ENCODE peak calls at places on chromosomes 13 and 19, in seven cellular contexts. S is psoas muscle; V is mammary epithelial cell; D is CD8-positive, alpha-beta memory T cell; H is tibial nerve; R is aorta; M is pancreas. T is an unnamed sample. For H3K27me3, the result is how much of the 10 kb centered on the place peaks cover.

GRCh38 chr19:35468637-35469036 is 20.6 kb downstream of the FFAR2 start:
- DNase-seq in S (no peak), V (peak), D (peak), H (no peak), R (no peak), M (peak), T (peak)

GRCh38 chr13:33224686-33225085 is 60.9 kb downstream of the STARD13 start:
- DNase-seq in S (no peak), V (no peak), D (no peak), H (no peak), R (no peak), M (no peak), T (no peak)

GRCh38 chr13:95535243-95535642 is 17.3 kb upstream of the CLDN10 start:
- DNase-seq in S (no peak), V (peak), D (no peak), H (no peak), R (no peak), M (peak), T (peak)

GRCh38 chr13:110294146-110294545 is 12.8 kb downstream of the COL4A1 start:
- DNase-seq in S (no peak), V (no peak), D (no peak), H (no peak), R (no peak), M (no peak), T (no peak)

GRCh38 chr19:15213715-15214381 is 13.1 kb upstream of the NOTCH3 start:
- DNase-seq in S (peak), V (no peak), D (no peak), H (no peak), R (peak), M (no peak), T (peak)

GRCh38 chr19:11096210-11096841 is 7.1 kb downstream of the LDLR start:
- DNase-seq in S (peak), V (peak), D (no peak), H (no peak), R (no peak), M (no peak), T (peak)

GRCh38 chr13:28636677-28637317 is 22.1 kb upstream of the POMP start:
- DNase-seq in S (no peak), V (peak), D (no peak), H (no peak), R (no peak), M (peak), T (peak)

GRCh38 chr13:33676700-33677048 is 141.3 kb upstream of the RFC3 start:
- DNase-seq in S (peak), V (peak), D (no peak), H (no peak), R (no peak), M (peak), T (peak)

GRCh38 chr19:33376931-33377557 is 3.5 kb downstream of the CEBPG start:
- DNase-seq in S (no peak), V (peak), D (no peak), H (no peak), R (no peak), M (no peak), T (no peak)

GRCh38 chr19:9132422-9132821 is 5.7 kb upstream of the OR7G3 start:
- DNase-seq in S (no peak), V (no peak), D (no peak), H (no peak), R (no peak), M (no peak), T (no peak)

GRCh38 chr13:32248789-32249188 is 66.4 kb downstream of the ZAR1L start:
- DNase-seq in S (no peak), V (no peak), D (no peak), H (no peak), R (no peak), M (no peak), T (no peak)

GRCh38 chr19:55082023-55082851 is 6.6 kb downstream of the EPS8L1 start:
- DNase-seq in S (no peak), V (no peak), D (peak), H (no peak), R (no peak), M (peak), T (peak)

GRCh38 chr13:51806571-51806970 is 2.6 kb upstream of the DHRS12 start:
- DNase-seq in S (no peak), V (no peak), D (no peak), H (no peak), R (no peak), M (peak), T (peak)

GRCh38 chr19:53015730-53016129 is 2.0 kb downstream of the ERVV-1 start:
- DNase-seq in S (no peak), V (no peak), D (no peak), H (no peak), R (no peak), M (no peak), T (no peak)

GRCh38 chr19:46299695-46300094 is 2.9 kb downstream of the HIF3A start:
- DNase-seq in S (no peak), V (no peak), D (no peak), H (no peak), R (no peak), M (no peak), T (no peak)

GRCh38 chr19:2711175-2711936 is 8.9 kb upstream of the GNG7 start:
- DNase-seq in S (no peak), V (no peak), D (peak), H (no peak), R (no peak), M (no peak), T (no peak)

GRCh38 chr13:112012004-112012704 is 54.8 kb upstream of the SOX1 start:
- DNase-seq in S (no peak), V (no peak), D (no peak), H (no peak), R (peak), M (no peak), T (no peak)

GRCh38 chr13:103097366-103097928 is 31.2 kb upstream of the SLC10A2 start:
- DNase-seq in S (no peak), V (no peak), D (no peak), H (no peak), R (no peak), M (no peak), T (no peak)

GRCh38 chr13:32581177-32581786 is 5.0 kb upstream of the PDS5B start:
- DNase-seq in S (no peak), V (no peak), D (no peak), H (no peak), R (no peak), M (no peak), T (no peak)

GRCh38 chr13:112103971-112104872 is 37.3 kb downstream of the SOX1 start:
- DNase-seq in S (no peak), V (no peak), D (no peak), H (no peak), R (peak), M (no peak), T (no peak)

GRCh38 chr13:79435549-79435948 is 29.5 kb upstream of the RBM26 start:
- DNase-seq in S (no peak), V (peak), D (no peak), H (no peak), R (no peak), M (no peak), T (no peak)

GRCh38 chr13:30900952-30901749 is 4.9 kb upstream of the MEDAG start:
- DNase-seq in S (no peak), V (no peak), D (no peak), H (no peak), R (no peak), M (no peak), T (no peak)

GRCh38 chr19:10503002-10503789 is at the start of gene KEAP1:
- DNase-seq in S (no peak), V (no peak), D (no peak), H (no peak), R (peak), M (no peak), T (peak)

GRCh38 chr19:40365613-40366401 is 17.3 kb downstream of the PLD3 start:
- DNase-seq in S (peak), V (no peak), D (no peak), H (peak), R (peak), M (peak), T (no peak)

GRCh38 chr13:35716186-35716585 is 239.7 kb upstream of the MAB21L1 start:
- DNase-seq in S (no peak), V (no peak), D (no peak), H (no peak), R (no peak), M (no peak), T (no peak)

GRCh38 chr19:14383898-14384669 is 2.8 kb downstream of the ADGRE5 start:
- DNase-seq in S (no peak), V (peak), D (peak), H (no peak), R (no peak), M (no peak), T (peak)

GRCh38 chr13:48478401-48478800 is 54.5 kb downstream of the RCBTB2 start:
- DNase-seq in S (no peak), V (no peak), D (no peak), H (no peak), R (no peak), M (no peak), T (no peak)

GRCh38 chr13:74274946-74275345 is 140.7 kb upstream of the KLF12 start:
- DNase-seq in S (no peak), V (no peak), D (no peak), H (no peak), R (no peak), M (no peak), T (no peak)

GRCh38 chr13:33678906-33679657 is 138.9 kb upstream of the RFC3 start:
- DNase-seq in S (peak), V (peak), D (peak), H (peak), R (no peak), M (peak), T (peak)

GRCh38 chr13:111508902-111509509 is 188.6 kb downstream of the TEX29 start:
- DNase-seq in S (no peak), V (no peak), D (no peak), H (no peak), R (no peak), M (no peak), T (no peak)

GRCh38 chr19:6579450-6580178 is 11.3 kb downstream of the CD70 start:
- DNase-seq in S (no peak), V (no peak), D (no peak), H (no peak), R (no peak), M (no peak), T (no peak)

GRCh38 chr13:79171131-79172061 is 234.7 kb downstream of the RBM26 start:
- DNase-seq in S (no peak), V (no peak), D (no peak), H (no peak), R (no peak), M (no peak), T (no peak)

GRCh38 chr13:44165172-44165894 is 208.3 kb upstream of the SERP2 start:
- DNase-seq in S (no peak), V (no peak), D (no peak), H (no peak), R (no peak), M (no peak), T (no peak)

GRCh38 chr13:38900188-38900587 is 90.4 kb downstream of the STOML3 start:
- DNase-seq in S (no peak), V (no peak), D (no peak), H (no peak), R (no peak), M (no peak), T (no peak)

GRCh38 chr19:49518033-49518432 is 5.6 kb downstream of the FCGRT start:
- DNase-seq in S (no peak), V (no peak), D (no peak), H (no peak), R (no peak), M (no peak), T (no peak)

GRCh38 chr19:49512970-49513745 is 697 bp downstream of the FCGRT start:
- DNase-seq in S (peak), V (no peak), D (no peak), H (peak), R (no peak), M (peak), T (no peak)

GRCh38 chr19:49515767-49516166 is 3.3 kb downstream of the FCGRT start:
- DNase-seq in S (peak), V (no peak), D (no peak), H (no peak), R (no peak), M (no peak), T (no peak)

GRCh38 chr19:49513746-49514118 is 1.3 kb downstream of the FCGRT start:
- DNase-seq in S (no peak), V (no peak), D (no peak), H (no peak), R (no peak), M (no peak), T (no peak)

DNA sequence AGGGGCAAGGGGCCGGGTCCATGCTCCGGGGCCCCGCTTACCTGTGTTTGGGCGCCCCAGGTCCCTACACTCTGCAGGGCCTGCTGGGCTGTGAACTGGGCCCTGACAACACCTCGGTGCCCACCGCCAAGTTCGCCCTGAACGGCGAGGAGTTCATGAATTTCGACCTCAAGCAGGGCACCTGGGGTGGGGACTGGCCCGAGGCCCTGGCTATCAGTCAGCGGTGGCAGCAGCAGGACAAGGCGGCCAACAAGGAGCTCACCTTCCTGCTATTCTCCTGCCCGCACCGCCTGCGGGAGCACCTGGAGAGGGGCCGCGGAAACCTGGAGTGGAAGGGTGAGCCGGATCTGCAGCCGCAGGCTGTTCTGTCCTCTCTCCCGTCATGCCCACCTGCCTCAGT is 1.7 kb downstream of the FCGRT start:
- DNase-seq in S (no peak), V (no peak), D (no peak), H (no peak), R (no peak), M (no peak), T (no peak)
- H3K4me3 ChIP-seq in S (peak), V (no peak), D (peak), H (no peak), R (no peak), M (peak), T (no peak)

GRCh38 chr13:97211986-97212385 is 10.1 kb upstream of the MBNL2 start:
- DNase-seq in S (no peak), V (no peak), D (no peak), H (no peak), R (no peak), M (no peak), T (no peak)

GRCh38 chr13:97215325-97215724 is 6.8 kb upstream of the MBNL2 start:
- DNase-seq in S (no peak), V (no peak), D (no peak), H (no peak), R (no peak), M (no peak), T (no peak)

GRCh38 chr13:97211357-97211756 is 10.8 kb upstream of the MBNL2 start:
- DNase-seq in S (no peak), V (peak), D (no peak), H (no peak), R (no peak), M (no peak), T (no peak)

GRCh38 chr13:97212540-97213146 is 9.5 kb upstream of the MBNL2 start:
- DNase-seq in S (no peak), V (peak), D (no peak), H (no peak), R (no peak), M (peak), T (peak)

DNA sequence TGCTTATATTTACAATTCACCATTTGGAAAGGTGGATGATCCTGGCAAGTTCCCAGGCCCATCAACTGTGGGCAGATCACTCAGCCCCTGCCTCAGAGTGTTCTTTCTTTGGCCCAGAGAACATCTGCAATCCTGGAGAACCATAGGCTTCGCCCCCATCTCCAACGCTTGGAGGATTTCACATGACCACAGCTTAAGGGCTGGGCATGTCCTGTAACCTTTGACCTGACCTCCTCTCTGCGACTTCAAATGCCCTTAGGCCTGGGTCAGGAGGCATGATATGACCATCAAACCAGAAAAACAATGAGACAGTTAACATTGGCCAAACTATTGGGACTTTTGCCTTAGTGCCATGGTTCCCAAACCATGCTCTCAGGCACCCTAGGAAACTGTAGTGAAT is 7.2 kb upstream of the MBNL2 start:
- DNase-seq in S (no peak), V (no peak), D (no peak), H (no peak), R (no peak), M (no peak), T (no peak)
- H3K27me3 ChIP-seq in S (under half), V (under half), D (under half), H (under half), R (under half), M (under half), T (under half)

GRCh38 chr19:16569609-16570320 is 2.5 kb downstream of the SLC35E1 start:
- DNase-seq in S (no peak), V (peak), D (no peak), H (no peak), R (no peak), M (peak), T (no peak)
- H3K4me3 ChIP-seq in S (no peak), V (no peak), D (no peak), H (no peak), R (no peak), M (no peak), T (no peak)

GRCh38 chr13:113120300-113121182 is 2.1 kb upstream of the F10 start:
- DNase-seq in S (no peak), V (no peak), D (peak), H (no peak), R (peak), M (no peak), T (no peak)

GRCh38 chr13:113119822-113120189 is 2.8 kb upstream of the F10 start:
- DNase-seq in S (no peak), V (no peak), D (no peak), H (no peak), R (peak), M (no peak), T (no peak)

GRCh38 chr13:113121928-113122420 is 625 bp upstream of the F10 start:
- DNase-seq in S (no peak), V (no peak), D (no peak), H (no peak), R (peak), M (no peak), T (no peak)

GRCh38 chr13:113122571-113123225 is at the start of gene F10:
- DNase-seq in S (peak), V (no peak), D (no peak), H (peak), R (peak), M (peak), T (no peak)

DNA sequence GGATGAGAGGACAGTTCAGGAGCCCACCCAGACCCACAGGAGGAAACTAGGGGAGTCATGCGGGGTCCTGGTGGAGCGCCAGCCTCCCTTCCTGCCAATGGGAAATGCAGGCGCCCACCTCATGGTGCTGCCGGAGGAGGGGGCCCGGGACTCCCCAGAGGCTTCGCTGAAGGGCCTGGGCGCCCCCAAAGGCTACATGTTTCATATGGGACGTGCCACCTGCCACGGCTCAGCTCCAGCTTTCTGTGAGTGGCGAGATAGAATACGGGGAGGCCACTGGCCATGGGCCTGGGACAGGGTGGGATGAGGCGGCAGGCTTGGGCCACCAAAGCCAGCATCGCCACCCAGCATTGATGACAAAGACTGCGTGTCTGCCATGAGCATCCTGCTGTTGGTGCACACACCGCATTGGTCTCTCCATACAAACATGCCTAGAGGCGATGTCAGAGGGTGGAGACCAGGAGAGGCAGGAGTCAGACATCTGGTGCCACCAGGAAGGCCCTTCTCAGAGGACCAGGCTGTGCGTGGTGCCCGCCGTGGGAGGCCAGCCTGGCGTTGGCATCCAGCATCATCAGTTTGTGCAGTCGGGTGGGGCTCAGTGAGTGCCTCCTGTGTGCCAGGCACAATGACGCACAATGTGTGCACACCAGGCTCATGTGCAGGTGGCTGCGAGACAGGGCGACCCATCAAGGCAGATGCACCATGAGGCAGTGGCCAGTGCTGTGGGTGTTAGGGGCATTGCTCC is 1.2 kb upstream of the F10 start:
- DNase-seq in S (no peak), V (no peak), D (peak), H (no peak), R (peak), M (no peak), T (no peak)
- H3K27me3 ChIP-seq in S (under half), V (under half), D (under half), H (under half), R (under half), M (under half), T (under half)

GRCh38 chr13:105105471-105105870 is 1430.0 kb downstream of the EFNB2 start:
- DNase-seq in S (no peak), V (no peak), D (no peak), H (no peak), R (no peak), M (no peak), T (no peak)

DNA sequence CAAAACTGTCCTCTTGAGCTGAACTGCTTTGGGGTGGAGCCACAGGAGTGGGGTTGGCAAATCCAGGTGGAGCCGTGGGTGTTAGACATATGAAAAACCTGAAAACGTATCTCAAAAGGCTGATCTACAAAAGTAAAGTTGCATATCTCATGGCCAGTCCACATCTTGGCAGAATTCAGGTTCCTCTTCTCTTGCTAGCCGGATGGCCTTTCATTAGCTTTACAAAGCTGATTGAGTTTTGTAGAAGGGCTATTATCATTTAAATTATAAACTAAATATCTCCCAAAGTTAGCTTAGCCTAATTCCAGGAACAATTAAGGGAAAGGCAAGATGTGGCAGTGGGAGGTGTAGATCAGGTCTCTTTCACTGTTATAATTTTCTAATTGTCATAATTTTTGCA is 1427.7 kb downstream of the EFNB2 start:
- DNase-seq in S (no peak), V (no peak), D (no peak), H (no peak), R (no peak), M (no peak), T (no peak)
- H3K4me3 ChIP-seq in S (no peak), V (no peak), D (no peak), H (no peak), R (no peak), M (no peak), T (no peak)

T was measured in MG63.